ENCODE peak calls at places on chromosomes 16 and 17, in seven cellular contexts. T is activated CD4-positive, alpha-beta T cell treated with anti-CD3 and anti-CD28 coated beads, Interleukin-2, amount 50 U/mL, for 1 hour; N is NCI-H748 treated with DMSO at 0.1 percent for 48 hours; A is EH; S is AG09319; Y is pons; W is EL. O is an unnamed sample.

GRCh38 chr16:78252757-78253156 is 153.3 kb downstream of the WWOX start:
- DNase-seq in W (no peak), S (no peak), Y (no peak), T (no peak), N (peak; percentile 24), A (no peak), O (no peak)

GRCh38 chr16:23869052-23869451 is 33.3 kb downstream of the PRKCB start:
- DNase-seq in A (no peak), W (no peak), S (no peak), T (no peak), Y (no peak), N (no peak), O (no peak)

GRCh38 chr17:19897108-19897854 is 29.5 kb upstream of the ULK2 start:
- DNase-seq in N (no peak), T (no peak), Y (no peak), W (no peak), A (peak; percentile 33), S (no peak), O (no peak)

GRCh38 chr16:74743045-74743667 is 31.5 kb downstream of the FA2H start:
- DNase-seq in T (no peak), Y (no peak), S (no peak), W (peak; percentile 26), A (peak; percentile 20), N (no peak), O (no peak)

GRCh38 chr16:67413978-67414891 is 2.0 kb downstream of the ZDHHC1 start:
- DNase-seq in S (no peak), T (no peak), Y (no peak), A (no peak), W (no peak), N (no peak), O (no peak)

GRCh38 chr17:19672009-19672837 is 23.7 kb downstream of the ALDH3A2 start:
- DNase-seq in T (no peak), Y (peak; percentile 62), W (no peak), S (no peak), N (no peak), A (peak; percentile 37), O (no peak)

GRCh38 chr17:34408439-34408838 is 45.4 kb upstream of the CCL1 start:
- DNase-seq in N (no peak), A (no peak), T (no peak), S (no peak), Y (no peak), W (no peak), O (no peak)

GRCh38 chr17:64133546-64134215 is 3.7 kb upstream of the ERN1 start:
- DNase-seq in S (no peak), N (peak; percentile 75), W (peak; percentile 71), A (peak; percentile 73), T (no peak), Y (peak; percentile 77), O (no peak)

GRCh38 chr17:19362293-19363113 is at the start of gene B9D1:
- DNase-seq in W (peak; percentile 92), Y (peak; percentile 91), A (peak; percentile 90), S (peak; percentile 80), N (peak; percentile 97), T (peak; percentile 93), O (peak; percentile 84)

GRCh38 chr17:50944054-50944901 is 78.1 kb upstream of the TOB1 start:
- DNase-seq in T (peak; percentile 67), S (no peak), Y (peak; percentile 84), W (peak; percentile 69), A (peak; percentile 74), N (peak; percentile 9), O (no peak)

GRCh38 chr17:39209317-39210092 is 9.4 kb downstream of the RPL19 start:
- DNase-seq in A (peak; percentile 80), S (no peak), N (no peak), Y (peak; percentile 38), T (peak; percentile 64), W (peak; percentile 71), O (no peak)